ENCODE peak calls at places on chromosomes 3 and 15, in four cellular contexts. D, P, Q and T are unnamed samples.

GRCh38 chr3:160678447-160678846 is 1.5 kb downstream of the ARL14 start:
- DNase-seq in D (no peak), P (no peak), Q (no peak), T (no peak)

GRCh38 chr3:190038050-190038631 is 82.6 kb downstream of the P3H2 start:
- DNase-seq in D (no peak), P (peak; percentile 95), Q (peak; percentile 86), T (no peak)

GRCh38 chr3:56878046-56878445 is 76.3 kb upstream of the ARHGEF3 start:
- DNase-seq in D (no peak), P (no peak), Q (no peak), T (peak; percentile 43)

GRCh38 chr15:31360843-31361763 is 34.5 kb downstream of the KLF13 start:
- DNase-seq in D (peak; percentile 41), P (no peak), Q (peak; percentile 87), T (peak; percentile 96)

GRCh38 chr15:31260646-31261265 is 65.9 kb upstream of the KLF13 start:
- DNase-seq in D (no peak), P (no peak), Q (no peak), T (no peak)

GRCh38 chr3:8237893-8238292 is 263.7 kb upstream of the LMCD1 start:
- DNase-seq in D (no peak), P (no peak), Q (no peak), T (no peak)

GRCh38 chr3:175805825-175806224 is 946.7 kb downstream of the NAALADL2 start:
- DNase-seq in D (no peak), P (no peak), Q (no peak), T (no peak)

GRCh38 chr15:32844118-32844711 is 126.4 kb downstream of the GREM1 start:
- DNase-seq in D (no peak), P (peak; percentile 14), Q (no peak), T (no peak)

GRCh38 chr3:80213076-80213475 is 445.3 kb upstream of the ROBO1 start:
- DNase-seq in D (no peak), P (no peak), Q (no peak), T (no peak)

GRCh38 chr3:117549716-117550115 is 840.1 kb downstream of the TUSC7 start:
- DNase-seq in D (no peak), P (no peak), Q (no peak), T (no peak)

GRCh38 chr3:127573916-127574315 is 16.6 kb downstream of the TPRA1 start:
- DNase-seq in D (no peak), P (no peak), Q (no peak), T (no peak)

GRCh38 chr3:22007376-22007775 is 256.4 kb upstream of the ZNF385D start:
- DNase-seq in D (no peak), P (peak; percentile 16), Q (no peak), T (no peak)

GRCh38 chr3:6799264-6799915 is 61.5 kb upstream of the GRM7 start:
- DNase-seq in D (no peak), P (peak; percentile 18), Q (no peak), T (no peak)

GRCh38 chr15:45862034-45862433 is 227.2 kb downstream of the SQOR start:
- DNase-seq in D (no peak), P (peak; percentile 23), Q (no peak), T (no peak)

GRCh38 chr3:101810023-101810415 is 31.0 kb downstream of the NXPE3 start:
- DNase-seq in D (no peak), P (no peak), Q (no peak), T (no peak)

GRCh38 chr15:52112203-52112750 is 298 bp downstream of the BCL2L10 start:
- DNase-seq in D (no peak), P (no peak), Q (no peak), T (peak; percentile 16)

GRCh38 chr3:37853691-37854413 is 7.8 kb upstream of the CTDSPL start:
- DNase-seq in D (no peak), P (peak; percentile 97), Q (peak; percentile 34), T (no peak)

GRCh38 chr3:134482622-134483021 is 3.2 kb downstream of the ANAPC13 start:
- DNase-seq in D (no peak), P (no peak), Q (no peak), T (no peak)

GRCh38 chr15:46589088-46589487 is 954.3 kb downstream of the SQOR start:
- DNase-seq in D (no peak), P (no peak), Q (no peak), T (no peak)

GRCh38 chr15:70427120-70427519 is 329.4 kb upstream of the TLE3 start:
- DNase-seq in D (no peak), P (no peak), Q (no peak), T (no peak)

GRCh38 chr3:134663646-134664456 is 13.0 kb upstream of the KY start:
- DNase-seq in D (no peak), P (no peak), Q (no peak), T (no peak)

GRCh38 chr3:141795719-141796435 is 32.7 kb downstream of the GRK7 start:
- DNase-seq in D (no peak), P (no peak), Q (no peak), T (peak; percentile 67)

GRCh38 chr3:196546537-196546936 is 21.8 kb downstream of the WDR53 start:
- DNase-seq in D (no peak), P (no peak), Q (no peak), T (no peak)

GRCh38 chr3:64732570-64732969 is 44.8 kb upstream of the ADAMTS9 start:
- DNase-seq in D (no peak), P (no peak), Q (no peak), T (no peak)

DNA sequence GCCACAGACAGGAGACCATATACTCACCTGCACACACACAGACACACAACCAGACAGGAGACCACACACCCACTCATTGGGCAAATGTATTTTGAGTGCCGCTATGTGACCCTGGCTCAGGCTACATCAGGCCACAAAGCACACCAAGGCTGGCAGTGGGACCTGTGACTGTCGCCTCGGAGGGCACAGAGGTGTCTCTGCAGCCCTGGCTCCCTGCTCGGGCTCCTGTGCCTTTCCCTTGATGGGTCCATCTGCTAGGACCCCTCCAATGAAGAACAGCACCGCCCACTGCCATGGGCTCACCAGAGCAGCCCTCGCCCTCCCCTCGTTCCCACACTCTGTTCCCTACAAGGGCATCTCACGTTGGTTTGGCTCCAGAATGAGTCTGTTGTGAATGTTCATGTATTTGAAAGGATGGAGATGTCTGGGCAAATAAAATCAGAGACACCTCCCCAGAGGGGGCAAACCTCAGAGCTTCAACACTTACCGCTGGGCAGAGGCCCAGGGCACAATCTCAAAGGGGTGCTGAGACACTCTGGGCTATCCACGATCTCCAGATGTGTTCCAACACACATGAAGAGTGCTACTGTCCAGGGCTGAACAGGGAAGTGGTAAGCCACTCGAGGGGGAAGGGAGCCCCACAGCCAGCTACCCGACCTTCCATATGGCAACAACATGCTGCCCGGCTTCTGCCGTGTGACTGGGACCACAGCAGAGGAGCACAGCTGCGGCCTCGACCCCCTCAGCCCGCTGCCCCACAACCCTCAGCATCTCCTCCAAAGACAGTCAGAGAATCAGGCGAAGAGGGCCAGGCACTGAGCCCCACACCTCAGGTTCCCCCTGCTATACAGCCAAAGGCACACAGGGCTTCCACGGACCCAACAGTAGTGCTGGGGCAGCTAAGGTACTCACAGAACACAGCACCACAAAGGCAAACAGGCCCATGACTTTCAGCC is 74.9 kb downstream of the OCA2 start:
- DNase-seq in D (no peak), P (no peak), Q (no peak), T (no peak)
- H3K27ac ChIP-seq in D (no peak overlapping the region), P (no peak overlapping the region), Q (no peak overlapping the region), T (no peak overlapping the region)

GRCh38 chr3:182735672-182736071 is 57.6 kb upstream of the ATP11B start:
- DNase-seq in D (no peak), P (no peak), Q (no peak), T (no peak)
- H3K4me3 ChIP-seq in D (no peak overlapping the region), P (no peak overlapping the region), Q (no peak overlapping the region), T (no peak overlapping the region)

GRCh38 chr15:98009169-98009568 is 48.7 kb downstream of the ARRDC4 start:
- DNase-seq in D (no peak), P (peak; percentile 45), Q (no peak), T (no peak)
- H3K4me1 ChIP-seq in D (peaks cover 8% of the 10 kb centered on the region), P (peaks cover 16% of the 10 kb centered on the region), Q (no peaks in the 10 kb centered on the region), T (no peaks in the 10 kb centered on the region)

DNA sequence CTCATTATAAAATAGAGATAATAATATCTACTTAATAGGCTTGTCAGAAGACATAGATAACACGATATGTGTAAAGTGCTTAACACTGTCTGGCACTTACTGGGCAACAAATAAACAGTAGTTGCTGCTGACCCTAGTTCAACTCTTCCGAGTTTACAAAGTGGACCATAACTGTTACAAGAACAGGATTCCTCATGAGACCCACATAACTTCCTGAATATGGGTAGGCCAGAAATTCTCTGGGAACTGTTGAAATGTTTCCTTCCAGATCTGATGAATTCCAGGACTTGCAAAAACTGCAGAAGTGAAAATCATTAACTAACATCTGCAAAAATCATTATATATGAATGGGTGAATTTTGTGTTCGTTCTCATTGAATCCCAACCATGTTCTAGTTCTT is 181.7 kb upstream of the MME start:
- DNase-seq in D (no peak), P (no peak), Q (no peak), T (no peak)
- H3K27ac ChIP-seq in D (no peak overlapping the region), P (no peak overlapping the region), Q (no peak overlapping the region), T (no peak overlapping the region)

GRCh38 chr15:101296418-101297405 is 1.7 kb upstream of the SNRPA1 start:
- DNase-seq in D (no peak), P (peak; percentile 55), Q (no peak), T (no peak)
- H3K4me3 ChIP-seq in D (no peak overlapping the region), P (peak overlapping the region; percentile 28), Q (no peak overlapping the region), T (peak overlapping the region; percentile 93)